ENCODE peak calls at places on chromosomes 7 and 10, in seven cellular contexts. A, Z, E, Y, M, X and C are unnamed samples.

GRCh38 chr7:145106001-145106400 is 270.1 kb upstream of the TPK1 start:
- DNase-seq in M (no peak), Y (peak; percentile 63), A (no peak), X (no peak), Z (no peak), E (no peak), C (no peak)

GRCh38 chr7:123030631-123031030 is 35.1 kb upstream of the TAS2R16 start:
- DNase-seq in E (no peak), M (no peak), X (no peak), A (no peak), Y (no peak), Z (no peak), C (no peak)

GRCh38 chr10:117938104-117938503 is 108.6 kb downstream of the RAB11FIP2 start:
- DNase-seq in A (no peak), X (no peak), Z (no peak), E (no peak), M (no peak), Y (no peak), C (no peak)

GRCh38 chr10:90775351-90776028 is 82.3 kb downstream of the HTR7 start:
- DNase-seq in E (peak; percentile 11), Z (no peak), A (no peak), Y (no peak), X (no peak), M (no peak), C (no peak)

GRCh38 chr10:24483701-24484100 is 240.0 kb downstream of the ARHGAP21 start:
- DNase-seq in E (no peak), Y (no peak), X (peak; percentile 55), A (no peak), Z (peak; percentile 96), M (no peak), C (no peak)

GRCh38 chr7:20466425-20467125 is 135.9 kb downstream of the ITGB8 start:
- DNase-seq in Y (no peak), A (no peak), M (no peak), X (no peak), E (no peak), Z (no peak), C (no peak)

GRCh38 chr10:26528048-26528447 is 89.9 kb downstream of the APBB1IP start:
- DNase-seq in Y (no peak), Z (no peak), X (no peak), E (no peak), A (no peak), M (no peak), C (no peak)

GRCh38 chr7:114715907-114716306 is 206.0 kb upstream of the MDFIC start:
- DNase-seq in A (no peak), Z (no peak), Y (no peak), X (no peak), M (no peak), E (no peak), C (no peak)

GRCh38 chr7:20786421-20786778 is 286 bp downstream of the SP8 start:
- DNase-seq in E (no peak), M (no peak), Z (peak; percentile 5), A (no peak), Y (no peak), X (no peak), C (no peak)

GRCh38 chr10:89275383-89275782 is 23.8 kb upstream of the LIPA start:
- DNase-seq in A (no peak), Y (no peak), M (no peak), X (no peak), E (no peak), Z (no peak), C (no peak)

GRCh38 chr7:135320277-135320676 is 86.6 kb downstream of the STRA8 start:
- DNase-seq in Y (no peak), X (no peak), A (no peak), Z (peak; percentile 52), E (peak; percentile 47), M (no peak), C (no peak)

GRCh38 chr7:108403597-108404217 is 52.5 kb downstream of the NRCAM start:
- DNase-seq in X (no peak), E (no peak), M (no peak), Y (no peak), Z (no peak), A (no peak), C (no peak)

GRCh38 chr10:3684891-3685290 is 100.1 kb downstream of the KLF6 start:
- DNase-seq in Z (peak; percentile 10), M (no peak), X (no peak), Y (no peak), A (no peak), E (no peak), C (no peak)

GRCh38 chr7:121406866-121407439 is 10.8 kb upstream of the FAM3C start:
- DNase-seq in A (no peak), X (no peak), Y (no peak), M (no peak), E (no peak), Z (peak; percentile 91), C (no peak)

GRCh38 chr10:124059552-124059951 is 33.8 kb downstream of the CHST15 start:
- DNase-seq in A (no peak), M (no peak), E (no peak), Y (no peak), Z (no peak), X (no peak), C (no peak)

GRCh38 chr10:15703944-15704580 is 15.7 kb downstream of the ITGA8 start:
- DNase-seq in X (no peak), A (no peak), Y (no peak), M (no peak), E (no peak), Z (no peak), C (no peak)

GRCh38 chr10:133523631-133524203 is 3.4 kb upstream of the CYP2E1 start:
- DNase-seq in X (no peak), E (no peak), A (no peak), Z (no peak), M (no peak), Y (no peak), C (no peak)

GRCh38 chr10:69828115-69828870 is 26.6 kb downstream of the COL13A1 start:
- DNase-seq in A (no peak), Y (no peak), Z (no peak), M (no peak), X (no peak), E (no peak), C (no peak)

GRCh38 chr10:73084209-73084608 is 12.5 kb downstream of the P4HA1 start:
- DNase-seq in A (no peak), E (no peak), Y (no peak), Z (no peak), M (no peak), X (no peak), C (no peak)

GRCh38 chr7:80869385-80869784 is 49.5 kb downstream of the SEMA3C start:
- DNase-seq in M (no peak), E (no peak), A (no peak), Z (no peak), X (no peak), Y (no peak), C (no peak)

GRCh38 chr10:36351159-36351558 is 709.1 kb upstream of the FZD8 start:
- DNase-seq in A (no peak), Y (no peak), X (no peak), Z (no peak), E (no peak), M (no peak), C (no peak)

GRCh38 chr7:41058986-41059741 is 643.7 kb downstream of the INHBA start:
- DNase-seq in M (no peak), X (no peak), A (no peak), Z (peak; percentile 68), E (no peak), Y (peak; percentile 3), C (no peak)

GRCh38 chr7:135510603-135511183 is 791 bp upstream of the CNOT4 start:
- DNase-seq in X (no peak), Y (peak; percentile 11), M (no peak), A (no peak), Z (no peak), E (no peak), C (no peak)